ENCODE peak calls at places on chromosomes 13 and 19, in five cellular contexts. One of them, this sample, is unnamed.

GRCh38 chr19:5801796-5802616 is 2.9 kb upstream of the NRTN start:
- DNase-seq in H1: peak
- DNase-seq in GM12878: no peak
- DNase-seq in GM12891: no peak
- DNase-seq in K562: peak
- DNase-seq in this sample: no peak

GRCh38 chr13:72145383-72145782 is 278.4 kb upstream of the DACH1 start:
- DNase-seq in GM12878: no peak
- DNase-seq in GM12891: no peak
- DNase-seq in K562: no peak
- DNase-seq in H1: no peak
- DNase-seq in this sample: no peak

GRCh38 chr19:17420267-17420924 is 549 bp downstream of the MVB12A start:
- DNase-seq in GM12878: no peak
- DNase-seq in H1: peak
- DNase-seq in K562: peak
- DNase-seq in GM12891: no peak
- DNase-seq in this sample: peak

GRCh38 chr13:56670563-56670962 is 470.2 kb upstream of the PRR20A start:
- DNase-seq in H1: no peak
- DNase-seq in GM12878: no peak
- DNase-seq in K562: no peak
- DNase-seq in GM12891: no peak
- DNase-seq in this sample: no peak

GRCh38 chr13:37211542-37211941 is 106.1 kb upstream of the CSNK1A1L start:
- DNase-seq in GM12891: no peak
- DNase-seq in H1: no peak
- DNase-seq in K562: no peak
- DNase-seq in GM12878: no peak
- DNase-seq in this sample: no peak

GRCh38 chr13:59458908-59459579 is 704.7 kb downstream of the DIAPH3 start:
- DNase-seq in K562: no peak
- DNase-seq in GM12878: no peak
- DNase-seq in GM12891: no peak
- DNase-seq in H1: no peak
- DNase-seq in this sample: no peak

GRCh38 chr19:18156841-18157464 is 4.0 kb downstream of the PIK3R2 start:
- DNase-seq in K562: peak
- DNase-seq in GM12891: no peak
- DNase-seq in H1: no peak
- DNase-seq in GM12878: no peak
- DNase-seq in this sample: no peak

GRCh38 chr19:21483589-21484170 is 21.7 kb upstream of the ZNF429 start:
- DNase-seq in H1: peak
- DNase-seq in K562: peak
- DNase-seq in GM12891: peak
- DNase-seq in GM12878: no peak
- DNase-seq in this sample: no peak

GRCh38 chr19:9289231-9289884 is 20.3 kb downstream of the ZNF699 start:
- DNase-seq in GM12878: no peak
- DNase-seq in H1: no peak
- DNase-seq in GM12891: no peak
- DNase-seq in K562: no peak
- DNase-seq in this sample: no peak

GRCh38 chr19:32181356-32181920 is 164.0 kb upstream of the ZNF507 start:
- DNase-seq in GM12891: no peak
- DNase-seq in K562: no peak
- DNase-seq in H1: no peak
- DNase-seq in GM12878: no peak
- DNase-seq in this sample: no peak

GRCh38 chr13:39373108-39373507 is 229.9 kb downstream of the LHFPL6 start:
- DNase-seq in H1: no peak
- DNase-seq in GM12891: no peak
- DNase-seq in GM12878: no peak
- DNase-seq in K562: no peak
- DNase-seq in this sample: no peak

GRCh38 chr19:32351807-32352630 is 6.6 kb downstream of the ZNF507 start:
- DNase-seq in GM12878: no peak
- DNase-seq in H1: no peak
- DNase-seq in GM12891: no peak
- DNase-seq in K562: no peak
- DNase-seq in this sample: no peak

GRCh38 chr13:37319041-37319443 is 213.6 kb upstream of the CSNK1A1L start:
- DNase-seq in GM12878: no peak
- DNase-seq in GM12891: no peak
- DNase-seq in H1: no peak
- DNase-seq in K562: no peak
- DNase-seq in this sample: no peak

GRCh38 chr19:50702870-50703829 is 16.5 kb downstream of the SHANK1 start:
- DNase-seq in GM12878: no peak
- DNase-seq in GM12891: no peak
- DNase-seq in K562: no peak
- DNase-seq in H1: no peak
- DNase-seq in this sample: no peak

GRCh38 chr13:30111810-30112209 is 195.5 kb downstream of the KATNAL1 start:
- DNase-seq in GM12891: no peak
- DNase-seq in K562: no peak
- DNase-seq in GM12878: no peak
- DNase-seq in H1: no peak
- DNase-seq in this sample: no peak

DNA sequence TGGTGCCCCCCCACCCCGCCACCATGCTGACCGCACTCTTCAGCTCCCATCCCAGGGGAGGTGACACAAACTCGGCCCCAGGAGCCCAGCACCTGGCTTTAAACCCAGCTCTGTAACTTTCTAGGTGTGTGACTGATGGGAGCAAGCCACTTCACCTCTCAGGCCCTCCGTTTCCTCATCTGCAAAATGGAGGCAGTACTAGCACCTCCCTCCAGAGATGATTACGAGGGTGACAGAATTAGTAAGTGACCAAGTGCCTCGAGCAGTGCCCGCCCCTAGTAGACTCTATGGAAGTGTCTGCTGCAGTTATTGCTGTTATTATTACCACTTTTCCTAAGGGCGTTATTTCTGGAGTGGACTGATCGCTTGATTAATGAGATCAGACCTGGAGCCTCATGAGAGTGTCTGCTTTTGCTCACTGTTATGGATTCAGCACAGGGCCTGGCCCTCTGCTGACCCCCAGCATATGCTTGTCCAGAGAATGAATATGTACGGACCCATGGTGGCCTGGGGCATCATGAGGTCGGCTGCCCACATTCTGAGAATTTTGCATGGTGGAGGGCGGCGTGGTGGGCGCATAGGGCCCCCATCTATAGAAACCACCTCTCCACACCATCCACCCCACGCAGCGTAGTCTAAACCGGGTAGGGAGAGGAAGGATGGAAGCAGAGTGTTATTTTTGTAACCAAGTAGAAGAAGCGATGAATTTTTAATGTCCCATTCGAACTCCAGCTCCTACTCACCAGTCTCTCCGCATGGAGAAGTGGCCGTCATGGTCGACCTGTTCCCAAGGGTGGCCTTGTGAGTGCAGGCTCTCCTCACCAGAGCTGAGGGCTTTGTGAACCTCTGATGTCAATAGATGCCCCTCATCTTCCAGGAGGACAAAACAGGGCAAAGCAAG is 48.2 kb downstream of the CAPN12 start:
- DNase-seq in H1: no peak
- DNase-seq in GM12878: no peak
- DNase-seq in GM12891: no peak
- DNase-seq in K562: no peak
- DNase-seq in this sample: no peak
- TF ChIP-seq TAF1 in H1: no peak
- TF ChIP-seq TAF1 in GM12878: no peak
- TF ChIP-seq TAF1 in GM12891: no peak
- TF ChIP-seq TAF1 in K562: no peak
- TF ChIP-seq TAF1 in this sample: no peak

GRCh38 chr13:114106526-114106925 is 25.9 kb downstream of the RASA3 start:
- DNase-seq in GM12891: no peak
- DNase-seq in K562: no peak
- DNase-seq in GM12878: no peak
- DNase-seq in H1: no peak
- DNase-seq in this sample: no peak

GRCh38 chr13:114106991-114107685 is 25.3 kb downstream of the RASA3 start:
- DNase-seq in GM12891: no peak
- DNase-seq in H1: no peak
- DNase-seq in GM12878: no peak
- DNase-seq in K562: no peak
- DNase-seq in this sample: no peak

GRCh38 chr13:114104626-114105350 is 27.6 kb downstream of the RASA3 start:
- DNase-seq in GM12891: no peak
- DNase-seq in GM12878: no peak
- DNase-seq in H1: no peak
- DNase-seq in K562: no peak
- DNase-seq in this sample: no peak

GRCh38 chr13:114107686-114108081 is 24.7 kb downstream of the RASA3 start:
- DNase-seq in GM12891: no peak
- DNase-seq in GM12878: no peak
- DNase-seq in H1: no peak
- DNase-seq in K562: no peak
- DNase-seq in this sample: no peak

GRCh38 chr13:114105351-114106225 is 26.8 kb downstream of the RASA3 start:
- DNase-seq in K562: no peak
- DNase-seq in GM12891: no peak
- DNase-seq in GM12878: no peak
- DNase-seq in H1: no peak
- DNase-seq in this sample: no peak
- TF ChIP-seq POLR2A in K562: no peak
- TF ChIP-seq POLR2A in GM12891: no peak
- TF ChIP-seq POLR2A in GM12878: no peak
- TF ChIP-seq POLR2A in H1: no peak
- TF ChIP-seq POLR2A in this sample: no peak

GRCh38 chr19:46373573-46374359 is 26.9 kb downstream of the PPP5C start:
- DNase-seq in GM12878: no peak
- DNase-seq in GM12891: no peak
- DNase-seq in K562: no peak
- DNase-seq in H1: peak
- DNase-seq in this sample: no peak
- TF ChIP-seq TAF1 in GM12878: no peak
- TF ChIP-seq TAF1 in GM12891: no peak
- TF ChIP-seq TAF1 in K562: no peak
- TF ChIP-seq TAF1 in H1: peak
- TF ChIP-seq TAF1 in this sample: no peak

GRCh38 chr19:34404109-34404909 is at the start of gene PDCD2L:
- DNase-seq in GM12878: peak
- DNase-seq in K562: peak
- DNase-seq in GM12891: peak
- DNase-seq in H1: peak
- DNase-seq in this sample: peak
- TF ChIP-seq POLR2A in GM12878: peak
- TF ChIP-seq POLR2A in K562: peak
- TF ChIP-seq POLR2A in GM12891: peak
- TF ChIP-seq POLR2A in H1: peak
- TF ChIP-seq POLR2A in this sample: peak

DNA sequence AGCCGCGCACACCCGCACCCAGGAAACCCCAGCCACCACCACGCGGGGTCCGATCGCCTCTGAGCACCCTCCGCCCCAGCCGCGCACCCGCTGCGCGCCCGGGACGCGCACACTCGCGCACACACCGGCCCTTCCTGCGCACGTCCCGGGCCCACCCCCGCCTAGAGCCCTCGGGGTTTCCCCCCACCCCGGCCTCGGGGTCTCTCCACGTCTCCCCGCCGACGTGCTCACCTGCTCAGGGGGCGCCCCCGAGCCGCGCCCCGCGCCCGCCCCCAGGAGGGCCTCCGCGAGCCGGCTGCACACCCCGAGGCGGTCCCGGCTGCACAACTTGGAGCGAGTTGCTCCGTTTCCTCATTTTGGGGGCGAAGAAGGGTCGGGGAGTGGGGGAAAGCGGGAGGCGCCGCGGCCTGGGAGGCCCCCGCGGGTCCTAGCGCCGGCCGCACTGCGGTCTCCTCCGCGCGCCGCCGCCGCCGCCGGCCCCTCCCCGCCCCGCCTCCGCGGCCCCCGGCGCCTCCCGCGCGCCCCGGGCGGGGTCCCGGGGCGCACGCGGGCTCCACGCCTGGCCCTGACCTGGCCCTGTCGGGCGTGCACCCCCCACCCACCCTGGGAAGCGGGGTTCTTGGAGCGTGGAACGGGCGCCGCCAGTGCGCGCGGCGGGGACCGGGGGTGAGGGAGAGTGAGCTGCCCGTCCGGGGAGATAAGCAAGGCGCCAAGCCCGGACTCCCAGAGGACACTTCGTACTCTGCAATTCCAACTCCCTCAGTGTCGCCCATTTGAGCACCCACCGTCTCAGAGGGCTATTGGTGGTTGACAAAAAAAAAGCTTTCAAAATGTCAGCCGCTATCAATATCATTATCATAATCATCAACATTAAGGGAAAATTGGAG is at the start of gene MATK:
- DNase-seq in GM12878: no peak
- DNase-seq in H1: peak
- DNase-seq in K562: peak
- DNase-seq in GM12891: no peak
- DNase-seq in this sample: no peak
- TF ChIP-seq TAF1 in GM12878: no peak
- TF ChIP-seq TAF1 in H1: peak
- TF ChIP-seq TAF1 in K562: no peak
- TF ChIP-seq TAF1 in GM12891: no peak
- TF ChIP-seq TAF1 in this sample: no peak

GRCh38 chr19:44113138-44113783 is at the start of gene ZNF225:
- DNase-seq in GM12878: peak
- DNase-seq in H1: peak
- DNase-seq in K562: peak
- DNase-seq in GM12891: peak
- DNase-seq in this sample: peak
- TF ChIP-seq POLR2A in GM12878: peak
- TF ChIP-seq POLR2A in H1: peak
- TF ChIP-seq POLR2A in K562: peak
- TF ChIP-seq POLR2A in GM12891: no peak
- TF ChIP-seq POLR2A in this sample: peak

DNA sequence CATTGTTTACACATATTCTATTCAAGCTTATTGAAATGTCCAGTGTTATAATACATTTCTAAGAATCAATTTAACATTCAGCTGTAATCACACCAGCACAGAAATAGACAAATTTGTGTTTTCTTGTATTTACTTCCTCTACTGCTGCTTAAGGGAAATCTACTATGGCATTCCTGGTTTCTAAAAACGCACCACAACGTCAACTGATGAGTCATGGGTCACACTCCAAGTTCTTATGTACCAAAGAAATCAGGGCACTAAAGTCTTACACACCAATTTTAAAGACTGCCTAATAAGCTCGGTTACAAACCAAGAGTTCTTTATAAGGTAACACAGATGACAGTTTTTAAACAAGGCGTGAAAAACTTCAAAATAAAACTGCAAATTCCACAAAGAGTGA is 13.2 kb downstream of the LNX2 start:
- DNase-seq in K562: no peak
- DNase-seq in GM12891: no peak
- DNase-seq in GM12878: no peak
- DNase-seq in H1: no peak
- DNase-seq in this sample: no peak
- TF ChIP-seq TAF1 in K562: no peak
- TF ChIP-seq TAF1 in GM12891: no peak
- TF ChIP-seq TAF1 in GM12878: no peak
- TF ChIP-seq TAF1 in H1: no peak
- TF ChIP-seq TAF1 in this sample: no peak

This sample was measured in GM12892.